ENCODE peak calls at places on chromosome 19, in five cellular contexts. D is breast epithelium, C is Calu3, O is progenitor cell of endocrine pancreas, V is vagina. R is an unnamed sample.

GRCh38 chr19:31301306-31301980 is 47.8 kb downstream of the TSHZ3 start:
- DNase-seq in D (no peak), C (no peak), O (no peak), V (no peak), R (peak; percentile 64)

GRCh38 chr19:29326351-29326750 is 113.4 kb upstream of the UQCRFS1 start:
- DNase-seq in D (no peak), C (no peak), O (no peak), V (peak; percentile 64), R (no peak)

GRCh38 chr19:18969953-18970659 is 29.1 kb upstream of the HOMER3 start:
- DNase-seq in D (no peak), C (no peak), O (no peak), V (no peak), R (peak; percentile 28)

GRCh38 chr19:3210347-3211017 is 14.0 kb upstream of the CELF5 start:
- DNase-seq in D (no peak), C (peak; percentile 51), O (peak; percentile 44), V (no peak), R (peak; percentile 45)

GRCh38 chr19:33156354-33156753 is 24.4 kb downstream of the WDR88 start:
- DNase-seq in D (no peak), C (no peak), O (no peak), V (no peak), R (no peak)

GRCh38 chr19:33815410-33816340 is 19.0 kb downstream of the KCTD15 start:
- DNase-seq in D (no peak), C (no peak), O (no peak), V (no peak), R (no peak)

GRCh38 chr19:33064117-33064777 is 441 bp downstream of the RHPN2 start:
- DNase-seq in D (no peak), C (peak; percentile 86), O (peak; percentile 59), V (no peak), R (peak; percentile 38)

GRCh38 chr19:4870025-4870700 is 2.7 kb upstream of the PLIN3 start:
- DNase-seq in D (no peak), C (peak; percentile 55), O (no peak), V (no peak), R (peak; percentile 91)

GRCh38 chr19:10095948-10096614 is 6.4 kb downstream of the ANGPTL6 start:
- DNase-seq in D (peak; percentile 84), C (peak; percentile 90), O (peak; percentile 79), V (no peak), R (peak; percentile 55)

R was measured in SJCRH30.